ENCODE peak calls at places on chromosomes 3 and 15, in ten cellular contexts. One of them, this sample, is unnamed.

GRCh38 chr15:89630974-89631901 is 24.0 kb downstream of the KIF7 start:
- DNase-seq in IMR-90: no peak
- DNase-seq in Peyer's patch: no peak
- DNase-seq in adrenal gland: peak
- DNase-seq in A549: no peak
- DNase-seq in endothelial cell of umbilical vein: no peak
- DNase-seq in NB4: no peak
- DNase-seq in GM12891: no peak
- DNase-seq in esophagus muscularis mucosa: peak
- DNase-seq in heart left ventricle: no peak
- DNase-seq in this sample: no peak

GRCh38 chr3:170867143-170867542 is 2.9 kb downstream of the RPL22L1 start:
- DNase-seq in IMR-90: peak
- DNase-seq in Peyer's patch: no peak
- DNase-seq in adrenal gland: no peak
- DNase-seq in A549: no peak
- DNase-seq in endothelial cell of umbilical vein: no peak
- DNase-seq in NB4: peak
- DNase-seq in GM12891: no peak
- DNase-seq in esophagus muscularis mucosa: no peak
- DNase-seq in heart left ventricle: no peak
- DNase-seq in this sample: no peak

GRCh38 chr3:11476814-11477213 is 166.9 kb downstream of the VGLL4 start:
- DNase-seq in IMR-90: no peak
- DNase-seq in Peyer's patch: no peak
- DNase-seq in adrenal gland: no peak
- DNase-seq in A549: no peak
- DNase-seq in endothelial cell of umbilical vein: peak
- DNase-seq in NB4: no peak
- DNase-seq in GM12891: no peak
- DNase-seq in esophagus muscularis mucosa: no peak
- DNase-seq in heart left ventricle: no peak
- DNase-seq in this sample: no peak

GRCh38 chr3:164459526-164460151 is 618.7 kb downstream of the SI start:
- DNase-seq in IMR-90: no peak
- DNase-seq in Peyer's patch: no peak
- DNase-seq in adrenal gland: no peak
- DNase-seq in A549: no peak
- DNase-seq in endothelial cell of umbilical vein: no peak
- DNase-seq in NB4: no peak
- DNase-seq in GM12891: no peak
- DNase-seq in esophagus muscularis mucosa: no peak
- DNase-seq in heart left ventricle: no peak
- DNase-seq in this sample: no peak

GRCh38 chr3:4712109-4712508 is 219.0 kb downstream of the ITPR1 start:
- DNase-seq in IMR-90: peak
- DNase-seq in Peyer's patch: no peak
- DNase-seq in adrenal gland: no peak
- DNase-seq in A549: no peak
- DNase-seq in endothelial cell of umbilical vein: no peak
- DNase-seq in NB4: peak
- DNase-seq in GM12891: no peak
- DNase-seq in esophagus muscularis mucosa: no peak
- DNase-seq in heart left ventricle: no peak
- DNase-seq in this sample: no peak

GRCh38 chr3:14452676-14453367 is 50.4 kb downstream of the SLC6A6 start:
- DNase-seq in IMR-90: peak
- DNase-seq in Peyer's patch: peak
- DNase-seq in adrenal gland: peak
- DNase-seq in A549: peak
- DNase-seq in endothelial cell of umbilical vein: peak
- DNase-seq in NB4: no peak
- DNase-seq in GM12891: no peak
- DNase-seq in esophagus muscularis mucosa: peak
- DNase-seq in heart left ventricle: peak
- DNase-seq in this sample: peak

GRCh38 chr3:29057326-29057725 is 223.5 kb upstream of the RBMS3 start:
- DNase-seq in IMR-90: peak
- DNase-seq in Peyer's patch: no peak
- DNase-seq in adrenal gland: no peak
- DNase-seq in A549: no peak
- DNase-seq in endothelial cell of umbilical vein: no peak
- DNase-seq in NB4: no peak
- DNase-seq in GM12891: no peak
- DNase-seq in esophagus muscularis mucosa: no peak
- DNase-seq in heart left ventricle: no peak
- DNase-seq in this sample: no peak

GRCh38 chr3:29972594-29972993 is 633.8 kb upstream of the TGFBR2 start:
- DNase-seq in IMR-90: peak
- DNase-seq in Peyer's patch: no peak
- DNase-seq in adrenal gland: no peak
- DNase-seq in A549: no peak
- DNase-seq in endothelial cell of umbilical vein: no peak
- DNase-seq in NB4: no peak
- DNase-seq in GM12891: no peak
- DNase-seq in esophagus muscularis mucosa: no peak
- DNase-seq in heart left ventricle: no peak
- DNase-seq in this sample: no peak

GRCh38 chr3:99845999-99846398 is 28.3 kb downstream of the CMSS1 start:
- DNase-seq in IMR-90: no peak
- DNase-seq in Peyer's patch: no peak
- DNase-seq in adrenal gland: no peak
- DNase-seq in A549: no peak
- DNase-seq in endothelial cell of umbilical vein: no peak
- DNase-seq in NB4: no peak
- DNase-seq in GM12891: no peak
- DNase-seq in esophagus muscularis mucosa: no peak
- DNase-seq in heart left ventricle: no peak
- DNase-seq in this sample: no peak

GRCh38 chr3:11604139-11604895 is 39.4 kb downstream of the VGLL4 start:
- DNase-seq in IMR-90: peak
- DNase-seq in Peyer's patch: no peak
- DNase-seq in adrenal gland: no peak
- DNase-seq in A549: no peak
- DNase-seq in endothelial cell of umbilical vein: no peak
- DNase-seq in NB4: peak
- DNase-seq in GM12891: no peak
- DNase-seq in esophagus muscularis mucosa: no peak
- DNase-seq in heart left ventricle: no peak
- DNase-seq in this sample: no peak

GRCh38 chr15:74656935-74657535 is 38.8 kb downstream of the EDC3 start:
- DNase-seq in IMR-90: no peak
- DNase-seq in Peyer's patch: no peak
- DNase-seq in adrenal gland: no peak
- DNase-seq in A549: no peak
- DNase-seq in endothelial cell of umbilical vein: no peak
- DNase-seq in NB4: no peak
- DNase-seq in GM12891: no peak
- DNase-seq in esophagus muscularis mucosa: no peak
- DNase-seq in heart left ventricle: no peak
- DNase-seq in this sample: no peak

GRCh38 chr3:134348524-134348923 is 25.7 kb downstream of the AMOTL2 start:
- DNase-seq in IMR-90: peak
- DNase-seq in Peyer's patch: peak
- DNase-seq in adrenal gland: peak
- DNase-seq in A549: no peak
- DNase-seq in endothelial cell of umbilical vein: no peak
- DNase-seq in NB4: no peak
- DNase-seq in GM12891: no peak
- DNase-seq in esophagus muscularis mucosa: no peak
- DNase-seq in heart left ventricle: no peak
- DNase-seq in this sample: no peak

GRCh38 chr15:91975241-91975978 is 121.9 kb downstream of the SLCO3A1 start:
- DNase-seq in IMR-90: no peak
- DNase-seq in Peyer's patch: no peak
- DNase-seq in adrenal gland: no peak
- DNase-seq in A549: no peak
- DNase-seq in endothelial cell of umbilical vein: no peak
- DNase-seq in NB4: no peak
- DNase-seq in GM12891: no peak
- DNase-seq in esophagus muscularis mucosa: no peak
- DNase-seq in heart left ventricle: no peak
- DNase-seq in this sample: no peak

GRCh38 chr3:192675958-192676649 is 51.2 kb downstream of the FGF12 start:
- DNase-seq in IMR-90: no peak
- DNase-seq in Peyer's patch: no peak
- DNase-seq in adrenal gland: no peak
- DNase-seq in A549: no peak
- DNase-seq in endothelial cell of umbilical vein: no peak
- DNase-seq in NB4: peak
- DNase-seq in GM12891: no peak
- DNase-seq in esophagus muscularis mucosa: no peak
- DNase-seq in heart left ventricle: no peak
- DNase-seq in this sample: no peak

GRCh38 chr15:76234337-76234889 is 76.9 kb downstream of the ETFA start:
- DNase-seq in IMR-90: no peak
- DNase-seq in Peyer's patch: no peak
- DNase-seq in adrenal gland: no peak
- DNase-seq in A549: no peak
- DNase-seq in endothelial cell of umbilical vein: no peak
- DNase-seq in NB4: no peak
- DNase-seq in GM12891: no peak
- DNase-seq in esophagus muscularis mucosa: no peak
- DNase-seq in heart left ventricle: no peak
- DNase-seq in this sample: no peak

GRCh38 chr3:127673191-127674098 is 693 bp downstream of the ABTB1 start:
- DNase-seq in IMR-90: peak
- DNase-seq in Peyer's patch: peak
- DNase-seq in adrenal gland: peak
- DNase-seq in A549: peak
- DNase-seq in endothelial cell of umbilical vein: peak
- DNase-seq in NB4: no peak
- DNase-seq in GM12891: peak
- DNase-seq in esophagus muscularis mucosa: no peak
- DNase-seq in heart left ventricle: peak
- DNase-seq in this sample: peak

GRCh38 chr3:17974206-17974841 is 231.9 kb upstream of the TBC1D5 start:
- DNase-seq in IMR-90: peak
- DNase-seq in Peyer's patch: no peak
- DNase-seq in adrenal gland: no peak
- DNase-seq in A549: no peak
- DNase-seq in endothelial cell of umbilical vein: no peak
- DNase-seq in NB4: peak
- DNase-seq in GM12891: no peak
- DNase-seq in esophagus muscularis mucosa: no peak
- DNase-seq in heart left ventricle: no peak
- DNase-seq in this sample: no peak

GRCh38 chr3:87761341-87761740 is 297.5 kb downstream of the CGGBP1 start:
- DNase-seq in IMR-90: no peak
- DNase-seq in Peyer's patch: no peak
- DNase-seq in adrenal gland: no peak
- DNase-seq in A549: no peak
- DNase-seq in endothelial cell of umbilical vein: no peak
- DNase-seq in NB4: no peak
- DNase-seq in GM12891: no peak
- DNase-seq in esophagus muscularis mucosa: no peak
- DNase-seq in heart left ventricle: no peak
- DNase-seq in this sample: no peak

GRCh38 chr3:157231071-157231470 is 71.1 kb upstream of the CCNL1 start:
- DNase-seq in IMR-90: peak
- DNase-seq in Peyer's patch: no peak
- DNase-seq in adrenal gland: no peak
- DNase-seq in A549: no peak
- DNase-seq in endothelial cell of umbilical vein: no peak
- DNase-seq in NB4: no peak
- DNase-seq in GM12891: no peak
- DNase-seq in esophagus muscularis mucosa: no peak
- DNase-seq in heart left ventricle: no peak
- DNase-seq in this sample: no peak

GRCh38 chr15:38187646-38188313 is 64.9 kb upstream of the SPRED1 start:
- DNase-seq in IMR-90: peak
- DNase-seq in Peyer's patch: no peak
- DNase-seq in adrenal gland: no peak
- DNase-seq in A549: no peak
- DNase-seq in endothelial cell of umbilical vein: no peak
- DNase-seq in NB4: no peak
- DNase-seq in GM12891: no peak
- DNase-seq in esophagus muscularis mucosa: no peak
- DNase-seq in heart left ventricle: no peak
- DNase-seq in this sample: no peak
- TF ChIP-seq POLR2A in IMR-90: no peak
- TF ChIP-seq POLR2A in Peyer's patch: no peak
- TF ChIP-seq POLR2A in adrenal gland: no peak
- TF ChIP-seq POLR2A in A549: no peak
- TF ChIP-seq POLR2A in endothelial cell of umbilical vein: no peak
- TF ChIP-seq POLR2A in NB4: no peak
- TF ChIP-seq POLR2A in GM12891: no peak
- TF ChIP-seq POLR2A in esophagus muscularis mucosa: no peak
- TF ChIP-seq POLR2A in heart left ventricle: no peak
- TF ChIP-seq POLR2A in this sample: no peak

DNA sequence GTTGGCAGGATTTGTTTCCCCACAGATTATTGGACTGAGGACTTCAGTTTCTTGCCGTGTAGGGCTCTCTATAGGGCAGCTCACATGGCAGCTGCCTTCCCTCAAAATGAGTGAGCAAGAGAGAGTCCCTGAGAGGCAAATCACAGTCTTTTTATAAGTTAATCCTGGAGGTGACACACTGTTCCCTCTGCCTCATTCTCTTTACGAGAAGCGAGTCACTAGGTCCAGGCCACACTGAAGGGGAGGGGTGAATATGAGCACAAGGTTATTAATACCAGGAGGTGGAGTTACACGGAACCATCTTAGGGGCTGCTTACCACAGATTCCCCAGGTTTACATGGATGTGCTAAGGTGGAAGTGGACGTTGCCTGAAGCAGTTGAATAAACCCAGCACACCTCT is 77.0 kb downstream of the LPP start:
- DNase-seq in IMR-90: peak
- DNase-seq in Peyer's patch: no peak
- DNase-seq in adrenal gland: no peak
- DNase-seq in A549: no peak
- DNase-seq in endothelial cell of umbilical vein: no peak
- DNase-seq in NB4: no peak
- DNase-seq in GM12891: no peak
- DNase-seq in esophagus muscularis mucosa: peak
- DNase-seq in heart left ventricle: no peak
- DNase-seq in this sample: peak
- TF ChIP-seq POLR2A in IMR-90: no peak
- TF ChIP-seq POLR2A in Peyer's patch: no peak
- TF ChIP-seq POLR2A in adrenal gland: no peak
- TF ChIP-seq POLR2A in A549: no peak
- TF ChIP-seq POLR2A in endothelial cell of umbilical vein: no peak
- TF ChIP-seq POLR2A in NB4: no peak
- TF ChIP-seq POLR2A in GM12891: no peak
- TF ChIP-seq POLR2A in esophagus muscularis mucosa: no peak
- TF ChIP-seq POLR2A in heart left ventricle: no peak
- TF ChIP-seq POLR2A in this sample: no peak

GRCh38 chr3:50340404-50341329 is at the start of gene RASSF1:
- DNase-seq in IMR-90: no peak
- DNase-seq in Peyer's patch: peak
- DNase-seq in adrenal gland: peak
- DNase-seq in A549: no peak
- DNase-seq in endothelial cell of umbilical vein: no peak
- DNase-seq in NB4: peak
- DNase-seq in GM12891: peak
- DNase-seq in esophagus muscularis mucosa: no peak
- DNase-seq in heart left ventricle: peak
- DNase-seq in this sample: no peak
- TF ChIP-seq POLR2A in IMR-90: no peak
- TF ChIP-seq POLR2A in Peyer's patch: no peak
- TF ChIP-seq POLR2A in adrenal gland: peak
- TF ChIP-seq POLR2A in A549: no peak
- TF ChIP-seq POLR2A in endothelial cell of umbilical vein: peak
- TF ChIP-seq POLR2A in NB4: peak
- TF ChIP-seq POLR2A in GM12891: peak
- TF ChIP-seq POLR2A in esophagus muscularis mucosa: peak
- TF ChIP-seq POLR2A in heart left ventricle: peak
- TF ChIP-seq POLR2A in this sample: no peak

GRCh38 chr15:99511865-99512632 is 53.7 kb upstream of the MEF2A start:
- DNase-seq in IMR-90: no peak
- DNase-seq in Peyer's patch: no peak
- DNase-seq in adrenal gland: peak
- DNase-seq in A549: no peak
- DNase-seq in endothelial cell of umbilical vein: no peak
- DNase-seq in NB4: peak
- DNase-seq in GM12891: no peak
- DNase-seq in esophagus muscularis mucosa: no peak
- DNase-seq in heart left ventricle: peak
- DNase-seq in this sample: no peak
- TF ChIP-seq POLR2A in IMR-90: no peak
- TF ChIP-seq POLR2A in Peyer's patch: no peak
- TF ChIP-seq POLR2A in adrenal gland: no peak
- TF ChIP-seq POLR2A in A549: no peak
- TF ChIP-seq POLR2A in endothelial cell of umbilical vein: no peak
- TF ChIP-seq POLR2A in NB4: no peak
- TF ChIP-seq POLR2A in GM12891: peak
- TF ChIP-seq POLR2A in esophagus muscularis mucosa: no peak
- TF ChIP-seq POLR2A in heart left ventricle: no peak
- TF ChIP-seq POLR2A in this sample: no peak

This sample was measured in H54.